ENCODE peak calls at places on chromosomes 2 and 18, in four cellular contexts. M is astrocyte of the spinal cord; D is CD4-positive, CD25-positive, alpha-beta regulatory T cell; Y is Panc1. I is an unnamed sample.
A peak's percentile ranks its signal among the peaks of the same experiment; 100 is the strongest.

GRCh38 chr18:38663270-38663669 is 1097.7 kb upstream of the CELF4 start:
- DNase-seq in M (no peak), D (no peak), Y (no peak), I (no peak)

GRCh38 chr2:8719528-8719927 is 37.7 kb downstream of the ID2 start:
- DNase-seq in D (no peak), M (peak; percentile 5), Y (no peak), I (no peak)

GRCh38 chr2:47072018-47072691 is 83.0 kb downstream of the STPG4 start:
- DNase-seq in Y (no peak), D (no peak), M (peak; percentile 91), I (peak; percentile 95)

GRCh38 chr2:136081582-136082210 is 36.3 kb downstream of the CXCR4 start:
- DNase-seq in D (no peak), M (no peak), Y (no peak), I (no peak)

GRCh38 chr2:223247136-223247535 is 195.1 kb downstream of the KCNE4 start:
- DNase-seq in D (no peak), M (peak; percentile 55), Y (no peak), I (no peak)

GRCh38 chr18:30601541-30601940 is 441.0 kb downstream of the DSC3 start:
- DNase-seq in D (no peak), Y (no peak), M (no peak), I (no peak)

GRCh38 chr2:9481257-9481922 is 7.0 kb downstream of the IAH1 start:
- DNase-seq in Y (no peak), D (no peak), M (peak; percentile 53), I (no peak)

GRCh38 chr2:6750389-6751158 is 115.1 kb downstream of the CMPK2 start:
- DNase-seq in D (no peak), Y (no peak), M (no peak), I (no peak)

GRCh38 chr2:34954758-34955157 is 1355.7 kb upstream of the FAM98A start:
- DNase-seq in M (no peak), D (no peak), Y (no peak), I (no peak)

GRCh38 chr18:36580266-36580665 is 248.5 kb downstream of the TPGS2 start:
- DNase-seq in D (no peak), M (peak; percentile 38), Y (no peak), I (no peak)

GRCh38 chr2:42999856-43000241 is 207.5 kb upstream of the HAAO start:
- DNase-seq in D (no peak), M (no peak), Y (no peak), I (no peak)

GRCh38 chr2:122750808-122751207 is 995.4 kb downstream of the TSN start:
- DNase-seq in M (no peak), D (no peak), Y (no peak), I (no peak)

GRCh38 chr2:42001696-42002331 is 46.0 kb upstream of the PKDCC start:
- DNase-seq in D (no peak), M (no peak), Y (no peak), I (no peak)

GRCh38 chr18:24016643-24017042 is 2.1 kb downstream of the TTC39C start:
- DNase-seq in Y (no peak), D (no peak), M (peak; percentile 4), I (no peak)

I was measured in right cardiac atrium.